ENCODE peak calls at places on chromosomes 5 and 9, in eight cellular contexts. A is Peyer's patch, O is adrenal gland, T is uterus, G is A549, B is ovary, M is HCT116, X is lower leg skin. U is an unnamed sample.

GRCh38 chr5:16894236-16895057 is 41.6 kb downstream of the MYO10 start:
- DNase-seq in A (no peak), O (no peak), T (no peak), G (peak), B (no peak), M (peak), X (no peak), U (no peak)

GRCh38 chr5:179265529-179266290 is 79.6 kb downstream of the ADAMTS2 start:
- DNase-seq in A (peak), O (peak), T (peak), G (no peak), B (peak), M (no peak), X (peak), U (peak)

GRCh38 chr5:169795311-169795710 is 158.2 kb downstream of the DOCK2 start:
- DNase-seq in A (no peak), O (no peak), T (no peak), G (no peak), B (no peak), M (no peak), X (no peak), U (no peak)

GRCh38 chr9:522658-523057 is 308.0 kb downstream of the DOCK8 start:
- DNase-seq in A (no peak), O (no peak), T (no peak), G (no peak), B (no peak), M (no peak), X (no peak), U (peak)

GRCh38 chr5:2912741-2913140 is 161.3 kb upstream of the IRX2 start:
- DNase-seq in A (no peak), O (no peak), T (no peak), G (no peak), B (no peak), M (no peak), X (peak), U (no peak)

GRCh38 chr5:18043344-18043743 is 409.1 kb downstream of the TAF11L14 start:
- DNase-seq in A (no peak), O (no peak), T (no peak), G (peak), B (no peak), M (no peak), X (no peak), U (no peak)

GRCh38 chr9:88387035-88387732 is 1.1 kb upstream of the SPIN1 start:
- DNase-seq in A (no peak), O (peak), T (peak), G (peak), B (no peak), M (peak), X (peak), U (peak)

GRCh38 chr5:73605223-73606087 is 20.5 kb upstream of the ARHGEF28 start:
- DNase-seq in A (no peak), O (no peak), T (no peak), G (peak), B (no peak), M (no peak), X (no peak), U (no peak)

GRCh38 chr5:25849270-25849669 is 1189.1 kb downstream of the CDH9 start:
- DNase-seq in A (no peak), O (no peak), T (no peak), G (no peak), B (no peak), M (no peak), X (no peak), U (no peak)

GRCh38 chr5:112691758-112692157 is 45.9 kb upstream of the APC start:
- DNase-seq in A (no peak), O (no peak), T (no peak), G (peak), B (no peak), M (no peak), X (no peak), U (no peak)

GRCh38 chr5:9928266-9928750 is 298.2 kb upstream of the TAS2R1 start:
- DNase-seq in A (no peak), O (no peak), T (no peak), G (no peak), B (no peak), M (no peak), X (no peak), U (no peak)

GRCh38 chr5:157168286-157168685 is 2.2 kb upstream of the GARIN3 start:
- DNase-seq in A (no peak), O (no peak), T (no peak), G (no peak), B (no peak), M (no peak), X (no peak), U (no peak)

GRCh38 chr9:112315905-112316304 is 17.5 kb downstream of the PTBP3 start:
- DNase-seq in A (no peak), O (no peak), T (no peak), G (no peak), B (no peak), M (no peak), X (no peak), U (no peak)

GRCh38 chr5:39657943-39658342 is 233.2 kb upstream of the DAB2 start:
- DNase-seq in A (no peak), O (no peak), T (no peak), G (no peak), B (no peak), M (no peak), X (no peak), U (no peak)

GRCh38 chr9:128685022-128685332 is 4.0 kb upstream of the SET start:
- DNase-seq in A (no peak), O (peak), T (no peak), G (no peak), B (no peak), M (no peak), X (no peak), U (no peak)
- H3K4me3 ChIP-seq in A (peak), O (no peak), T (no peak), G (peak), B (no peak), M (peak), X (no peak), U (no peak)

GRCh38 chr5:68114641-68115040 is 100.9 kb upstream of the PIK3R1 start:
- DNase-seq in A (no peak), O (no peak), T (no peak), G (no peak), B (no peak), M (no peak), X (no peak), U (no peak)

GRCh38 chr5:68110894-68111293 is 104.7 kb upstream of the PIK3R1 start:
- DNase-seq in A (no peak), O (no peak), T (no peak), G (no peak), B (no peak), M (no peak), X (no peak), U (no peak)

GRCh38 chr5:68110264-68110663 is 105.3 kb upstream of the PIK3R1 start:
- DNase-seq in A (no peak), O (no peak), T (no peak), G (no peak), B (no peak), M (no peak), X (no peak), U (no peak)

GRCh38 chr5:68115584-68115983 is 100.0 kb upstream of the PIK3R1 start:
- DNase-seq in A (no peak), O (no peak), T (no peak), G (no peak), B (no peak), M (no peak), X (no peak), U (no peak)

DNA sequence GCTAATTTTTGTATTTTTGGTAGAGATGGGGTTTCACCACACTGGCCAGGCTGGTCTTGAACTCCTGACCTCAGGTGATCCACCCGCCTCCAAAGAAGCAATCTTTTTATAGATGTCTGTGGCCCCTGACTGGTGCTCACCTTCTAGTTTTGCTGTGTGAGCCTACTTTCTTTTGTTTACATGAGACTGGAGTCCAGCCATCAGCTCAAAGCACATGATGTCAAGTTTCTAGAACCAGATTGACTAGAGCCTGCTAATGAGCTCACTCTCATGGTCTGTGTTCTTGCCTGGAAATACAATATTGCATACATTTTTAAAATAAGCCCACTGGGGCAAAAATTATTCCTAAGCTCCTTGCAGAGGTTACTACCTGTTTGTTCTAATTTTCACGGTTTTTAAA is 102.9 kb upstream of the PIK3R1 start:
- DNase-seq in A (no peak), O (no peak), T (no peak), G (no peak), B (no peak), M (no peak), X (no peak), U (no peak)
- TF ChIP-seq POLR2A in A (no peak), O (no peak), T (no peak), G (no peak), B (no peak), M (no peak), X (no peak), U (no peak)

DNA sequence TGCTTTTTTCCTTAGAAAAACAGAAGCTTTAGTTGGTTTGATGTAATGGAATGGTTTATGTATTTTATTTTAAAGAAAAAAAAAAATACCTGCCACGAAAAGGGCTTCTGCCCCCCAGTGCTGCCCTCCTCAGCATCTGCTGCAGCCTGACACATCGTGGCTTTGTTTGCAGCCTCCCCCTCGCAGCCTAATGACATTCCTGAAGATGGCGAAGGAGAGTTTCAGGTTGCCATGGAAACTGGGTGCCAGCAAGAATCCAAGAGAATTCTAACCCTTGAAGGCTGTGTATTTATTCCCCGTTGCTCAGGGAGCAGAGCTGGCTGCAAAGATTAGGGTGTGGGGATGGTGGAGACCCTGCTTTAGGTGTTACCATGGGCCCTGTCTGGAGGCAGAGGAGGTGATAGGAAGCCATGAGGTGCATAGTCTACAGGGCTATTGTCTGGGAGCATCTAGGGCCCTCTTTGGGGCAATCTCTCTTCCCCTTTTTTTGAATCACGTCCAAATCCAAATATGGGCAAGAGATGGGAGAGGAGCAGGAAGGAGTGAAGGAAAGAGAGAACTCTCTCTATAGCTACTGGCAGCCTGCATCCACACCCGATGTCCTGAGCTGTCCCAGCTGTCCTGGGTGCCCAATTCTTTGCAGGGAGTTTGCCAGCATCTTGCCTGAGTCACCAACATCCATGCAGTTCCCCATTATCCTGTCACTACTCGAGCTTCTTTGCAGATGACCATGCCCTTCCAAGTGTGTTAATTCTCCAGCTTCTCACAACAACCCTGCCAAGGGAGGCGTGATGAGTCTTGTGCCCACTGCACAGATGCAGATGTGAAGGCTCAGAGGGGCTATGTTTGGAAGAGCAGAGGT is 126.8 kb downstream of the NSG2 start:
- DNase-seq in A (no peak), O (no peak), T (no peak), G (no peak), B (no peak), M (no peak), X (no peak), U (no peak)
- H3K4me3 ChIP-seq in A (no peak), O (no peak), T (no peak), G (no peak), B (no peak), M (no peak), X (no peak), U (no peak)

DNA sequence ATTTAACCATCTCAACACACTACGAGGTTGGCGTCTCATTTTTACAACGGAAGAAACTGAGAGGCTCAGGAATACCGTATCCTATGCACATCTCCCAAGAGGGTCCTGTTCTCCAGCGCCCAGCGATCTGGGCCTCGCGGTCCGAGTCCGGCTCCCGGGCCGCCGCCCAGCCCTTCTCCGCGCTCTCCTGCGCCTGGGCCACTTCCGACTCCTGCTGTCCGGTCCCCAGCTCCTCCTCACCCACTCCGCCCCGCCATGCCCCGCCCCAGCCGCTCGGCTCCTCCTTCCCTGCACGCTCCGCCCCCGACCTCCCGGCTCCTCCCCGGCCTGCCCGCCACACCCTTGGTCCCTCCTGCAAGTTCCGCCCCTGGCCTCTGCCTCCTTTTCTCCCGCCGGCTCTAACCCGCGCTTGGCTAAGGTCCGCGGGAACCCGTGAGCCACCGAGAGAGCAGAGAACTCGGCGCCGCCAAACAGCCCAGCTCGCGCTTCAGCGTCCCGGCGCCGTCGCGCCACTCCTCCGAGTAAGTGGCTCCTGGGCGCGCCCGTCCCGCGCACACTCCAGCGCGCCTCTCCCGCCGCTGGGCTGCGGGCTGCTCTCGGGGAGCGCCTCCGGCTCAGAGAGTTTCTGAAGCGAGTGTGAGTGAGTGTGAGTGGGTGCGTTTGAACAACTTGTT is 87.3 kb upstream of the TNFAIP8 start:
- DNase-seq in A (peak), O (peak), T (peak), G (peak), B (peak), M (peak), X (peak), U (peak)
- TF ChIP-seq POLR2A in A (peak), O (peak), T (peak), G (peak), B (peak), M (peak), X (no peak), U (peak)

GRCh38 chr5:81856948-81857928 is 106.3 kb upstream of the SSBP2 start:
- DNase-seq in A (no peak), O (peak), T (peak), G (peak), B (peak), M (no peak), X (peak), U (peak)
- H3K4me3 ChIP-seq in A (no peak), O (no peak), T (no peak), G (no peak), B (no peak), M (no peak), X (no peak), U (peak)

GRCh38 chr9:27569406-27569805 is 3.9 kb downstream of the C9orf72 start:
- DNase-seq in A (no peak), O (no peak), T (no peak), G (no peak), B (no peak), M (no peak), X (no peak), U (no peak)

GRCh38 chr9:27573699-27574265 is 501 bp upstream of the C9orf72 start:
- DNase-seq in A (peak), O (peak), T (peak), G (peak), B (peak), M (peak), X (peak), U (peak)

GRCh38 chr9:27572036-27572435 is 1.2 kb downstream of the C9orf72 start:
- DNase-seq in A (no peak), O (no peak), T (no peak), G (no peak), B (no peak), M (no peak), X (no peak), U (no peak)

GRCh38 chr9:27572566-27572917 is 739 bp downstream of the C9orf72 start:
- DNase-seq in A (peak), O (peak), T (no peak), G (peak), B (no peak), M (no peak), X (peak), U (no peak)

GRCh38 chr9:27572918-27573698 is at the start of gene C9orf72:
- DNase-seq in A (peak), O (peak), T (peak), G (no peak), B (peak), M (no peak), X (no peak), U (peak)
- TF ChIP-seq POLR2A in A (peak), O (peak), T (peak), G (peak), B (peak), M (peak), X (peak), U (no peak)

DNA sequence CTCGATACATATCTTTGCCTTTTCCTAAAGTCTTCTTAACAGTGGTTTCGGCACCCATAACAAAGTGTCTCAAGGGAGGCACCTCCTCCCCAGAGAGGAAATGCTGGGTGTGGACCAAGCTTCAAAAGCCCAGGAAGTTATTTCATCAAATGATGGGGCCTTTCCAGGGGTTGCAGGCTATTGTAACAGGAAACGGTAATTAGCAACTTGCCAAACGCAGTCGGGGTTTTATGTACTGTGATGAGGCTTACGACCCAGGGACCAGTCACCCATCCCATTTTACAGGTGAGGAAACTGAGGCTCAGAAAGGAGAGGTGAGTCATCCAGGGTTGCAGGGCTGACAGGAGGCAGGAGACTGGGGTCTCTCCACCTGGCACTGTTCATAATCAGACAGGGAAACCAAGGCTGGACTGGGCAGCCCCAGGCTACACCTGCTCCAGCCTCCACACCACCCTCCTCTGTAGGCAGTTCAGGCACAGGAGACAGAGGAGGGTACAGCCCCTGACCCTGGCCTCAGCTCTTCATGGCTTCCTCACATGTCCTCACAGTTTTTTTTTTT is 30.0 kb upstream of the SUSD3 start:
- DNase-seq in A (peak), O (no peak), T (no peak), G (no peak), B (no peak), M (no peak), X (peak), U (no peak)
- H3K4me3 ChIP-seq in A (no peak), O (no peak), T (no peak), G (no peak), B (no peak), M (no peak), X (no peak), U (no peak)